ENCODE peak calls at places on chromosomes 2 and 18, in six cellular contexts. One of them, this sample, is unnamed.

GRCh38 chr2:50492452-50492851 is 539.5 kb downstream of the NRXN1 start:
- DNase-seq in BJ: no peak
- DNase-seq in NCI-H510A treated with DMSO at 0.1 percent for 48 hours: peak
- DNase-seq in HEK293T: peak
- DNase-seq in naive thymus-derived CD8-positive, alpha-beta T cell: peak
- DNase-seq in NCI-H1092: peak
- DNase-seq in this sample: no peak

GRCh38 chr2:182463760-182464159 is 36.9 kb upstream of the PDE1A start:
- DNase-seq in BJ: no peak
- DNase-seq in naive thymus-derived CD8-positive, alpha-beta T cell: no peak
- DNase-seq in NCI-H510A treated with DMSO at 0.1 percent for 48 hours: no peak
- DNase-seq in HEK293T: no peak
- DNase-seq in NCI-H1092: no peak
- DNase-seq in this sample: no peak

GRCh38 chr2:27489118-27489497 is 435 bp downstream of the IFT172 start:
- DNase-seq in naive thymus-derived CD8-positive, alpha-beta T cell: no peak
- DNase-seq in NCI-H1092: no peak
- DNase-seq in HEK293T: no peak
- DNase-seq in BJ: no peak
- DNase-seq in NCI-H510A treated with DMSO at 0.1 percent for 48 hours: peak
- DNase-seq in this sample: no peak

GRCh38 chr2:38284971-38285370 is 92.1 kb downstream of the ATL2 start:
- DNase-seq in NCI-H510A treated with DMSO at 0.1 percent for 48 hours: no peak
- DNase-seq in NCI-H1092: no peak
- DNase-seq in HEK293T: no peak
- DNase-seq in BJ: no peak
- DNase-seq in naive thymus-derived CD8-positive, alpha-beta T cell: no peak
- DNase-seq in this sample: no peak

GRCh38 chr2:62152000-62152399 is 43.9 kb upstream of the B3GNT2 start:
- DNase-seq in naive thymus-derived CD8-positive, alpha-beta T cell: no peak
- DNase-seq in NCI-H510A treated with DMSO at 0.1 percent for 48 hours: no peak
- DNase-seq in HEK293T: no peak
- DNase-seq in NCI-H1092: no peak
- DNase-seq in BJ: no peak
- DNase-seq in this sample: no peak

GRCh38 chr2:160353166-160353565 is 140.4 kb downstream of the RBMS1 start:
- DNase-seq in BJ: no peak
- DNase-seq in NCI-H1092: no peak
- DNase-seq in naive thymus-derived CD8-positive, alpha-beta T cell: peak
- DNase-seq in HEK293T: peak
- DNase-seq in NCI-H510A treated with DMSO at 0.1 percent for 48 hours: no peak
- DNase-seq in this sample: no peak

GRCh38 chr18:47809420-47809819 is 121.0 kb downstream of the SMAD2 start:
- DNase-seq in NCI-H1092: no peak
- DNase-seq in NCI-H510A treated with DMSO at 0.1 percent for 48 hours: no peak
- DNase-seq in BJ: no peak
- DNase-seq in naive thymus-derived CD8-positive, alpha-beta T cell: no peak
- DNase-seq in HEK293T: no peak
- DNase-seq in this sample: no peak

GRCh38 chr2:10283106-10284062 is 19.3 kb upstream of the HPCAL1 start:
- DNase-seq in BJ: peak
- DNase-seq in NCI-H510A treated with DMSO at 0.1 percent for 48 hours: no peak
- DNase-seq in NCI-H1092: no peak
- DNase-seq in HEK293T: no peak
- DNase-seq in naive thymus-derived CD8-positive, alpha-beta T cell: no peak
- DNase-seq in this sample: no peak

GRCh38 chr2:27280826-27281225 is 1.4 kb upstream of the TRIM54 start:
- DNase-seq in NCI-H1092: no peak
- DNase-seq in HEK293T: no peak
- DNase-seq in BJ: no peak
- DNase-seq in NCI-H510A treated with DMSO at 0.1 percent for 48 hours: no peak
- DNase-seq in naive thymus-derived CD8-positive, alpha-beta T cell: no peak
- DNase-seq in this sample: no peak

GRCh38 chr2:224584111-224584764 is 925 bp downstream of the CUL3 start:
- DNase-seq in BJ: no peak
- DNase-seq in NCI-H1092: no peak
- DNase-seq in HEK293T: peak
- DNase-seq in NCI-H510A treated with DMSO at 0.1 percent for 48 hours: no peak
- DNase-seq in naive thymus-derived CD8-positive, alpha-beta T cell: no peak
- DNase-seq in this sample: no peak

GRCh38 chr2:1047485-1047884 is 96.8 kb downstream of the SNTG2 start:
- DNase-seq in NCI-H1092: no peak
- DNase-seq in NCI-H510A treated with DMSO at 0.1 percent for 48 hours: no peak
- DNase-seq in naive thymus-derived CD8-positive, alpha-beta T cell: no peak
- DNase-seq in HEK293T: no peak
- DNase-seq in BJ: no peak
- DNase-seq in this sample: no peak

GRCh38 chr2:5479265-5479928 is 212.8 kb upstream of the SOX11 start:
- DNase-seq in HEK293T: no peak
- DNase-seq in naive thymus-derived CD8-positive, alpha-beta T cell: no peak
- DNase-seq in BJ: no peak
- DNase-seq in NCI-H510A treated with DMSO at 0.1 percent for 48 hours: no peak
- DNase-seq in NCI-H1092: no peak
- DNase-seq in this sample: no peak

GRCh38 chr2:158797963-158798700 is 3.0 kb downstream of the DAPL1 start:
- DNase-seq in NCI-H1092: no peak
- DNase-seq in BJ: no peak
- DNase-seq in NCI-H510A treated with DMSO at 0.1 percent for 48 hours: no peak
- DNase-seq in HEK293T: no peak
- DNase-seq in naive thymus-derived CD8-positive, alpha-beta T cell: no peak
- DNase-seq in this sample: no peak

GRCh38 chr18:31129398-31130115 is 27.3 kb upstream of the DSC2 start:
- DNase-seq in naive thymus-derived CD8-positive, alpha-beta T cell: no peak
- DNase-seq in BJ: no peak
- DNase-seq in NCI-H1092: no peak
- DNase-seq in NCI-H510A treated with DMSO at 0.1 percent for 48 hours: no peak
- DNase-seq in HEK293T: no peak
- DNase-seq in this sample: no peak

GRCh38 chr18:1527805-1528204 is 623.1 kb downstream of the ADCYAP1 start:
- DNase-seq in BJ: no peak
- DNase-seq in HEK293T: no peak
- DNase-seq in NCI-H1092: no peak
- DNase-seq in NCI-H510A treated with DMSO at 0.1 percent for 48 hours: no peak
- DNase-seq in naive thymus-derived CD8-positive, alpha-beta T cell: no peak
- DNase-seq in this sample: no peak

GRCh38 chr2:127674241-127675209 is 805 bp downstream of the LIMS2 start:
- DNase-seq in BJ: no peak
- DNase-seq in NCI-H510A treated with DMSO at 0.1 percent for 48 hours: no peak
- DNase-seq in HEK293T: peak
- DNase-seq in naive thymus-derived CD8-positive, alpha-beta T cell: no peak
- DNase-seq in NCI-H1092: no peak
- DNase-seq in this sample: no peak

GRCh38 chr2:17309741-17310339 is 208.4 kb downstream of the RAD51AP2 start:
- DNase-seq in NCI-H1092: peak
- DNase-seq in naive thymus-derived CD8-positive, alpha-beta T cell: no peak
- DNase-seq in NCI-H510A treated with DMSO at 0.1 percent for 48 hours: peak
- DNase-seq in HEK293T: peak
- DNase-seq in BJ: no peak
- DNase-seq in this sample: no peak

GRCh38 chr2:3483227-3483985 is 35.9 kb downstream of the ADI1 start:
- DNase-seq in NCI-H1092: no peak
- DNase-seq in naive thymus-derived CD8-positive, alpha-beta T cell: no peak
- DNase-seq in BJ: no peak
- DNase-seq in HEK293T: no peak
- DNase-seq in NCI-H510A treated with DMSO at 0.1 percent for 48 hours: peak
- DNase-seq in this sample: no peak

This sample was measured in activated CD8-positive, alpha-beta memory T cell treated with anti-CD3 and anti-CD28 coated beads for 4 hours.